ENCODE peak calls at places on chromosomes 12 and 14, in ten cellular contexts. S, B, N, D, J, O, C, Q, W and G are unnamed samples.

GRCh38 chr14:103730490-103731035 is 15.0 kb downstream of the ZFYVE21 start:
- DNase-seq in S (no peak), B (no peak), N (no peak), D (no peak), J (no peak), O (no peak), C (no peak), Q (no peak), W (no peak), G (peak)

GRCh38 chr12:106954462-106955376 is 988 bp upstream of the TMEM263 start:
- DNase-seq in S (peak), B (peak), N (no peak), D (no peak), J (peak), O (peak), C (peak), Q (peak), W (no peak), G (peak)

GRCh38 chr12:79998554-79998953 is 63.7 kb upstream of the PPP1R12A start:
- DNase-seq in S (peak), B (no peak), N (no peak), D (no peak), J (no peak), O (no peak), C (no peak), Q (no peak), W (no peak), G (no peak)

GRCh38 chr12:125178222-125178621 is 113.0 kb downstream of the AACS start:
- DNase-seq in S (peak), B (no peak), N (no peak), D (no peak), J (no peak), O (no peak), C (no peak), Q (no peak), W (no peak), G (no peak)

GRCh38 chr12:96441811-96442210 is 41.6 kb upstream of the CDK17 start:
- DNase-seq in S (no peak), B (no peak), N (no peak), D (no peak), J (no peak), O (no peak), C (no peak), Q (no peak), W (no peak), G (no peak)

GRCh38 chr14:94521375-94522114 is 12.3 kb upstream of the SERPINA12 start:
- DNase-seq in S (no peak), B (no peak), N (no peak), D (no peak), J (no peak), O (no peak), C (no peak), Q (no peak), W (no peak), G (no peak)

GRCh38 chr12:49784756-49785409 is 43.3 kb downstream of the NCKAP5L start:
- DNase-seq in S (no peak), B (no peak), N (no peak), D (peak), J (peak), O (no peak), C (no peak), Q (no peak), W (no peak), G (no peak)

GRCh38 chr12:114168061-114168460 is 201.9 kb upstream of the RBM19 start:
- DNase-seq in S (no peak), B (no peak), N (no peak), D (no peak), J (peak), O (no peak), C (no peak), Q (no peak), W (no peak), G (no peak)

GRCh38 chr12:104709692-104710435 is 248.2 kb downstream of the SLC41A2 start:
- DNase-seq in S (no peak), B (no peak), N (no peak), D (no peak), J (peak), O (no peak), C (no peak), Q (no peak), W (no peak), G (no peak)

GRCh38 chr12:120698677-120699076 is 11.6 kb upstream of the UNC119B start:
- DNase-seq in S (no peak), B (no peak), N (no peak), D (no peak), J (no peak), O (no peak), C (no peak), Q (no peak), W (no peak), G (peak)

GRCh38 chr14:96245710-96246534 is 10.1 kb upstream of the BDKRB1 start:
- DNase-seq in S (no peak), B (no peak), N (no peak), D (no peak), J (peak), O (no peak), C (no peak), Q (no peak), W (no peak), G (no peak)

GRCh38 chr14:51507556-51508511 is 143.9 kb upstream of the FRMD6 start:
- DNase-seq in S (peak), B (no peak), N (no peak), D (no peak), J (peak), O (no peak), C (peak), Q (peak), W (no peak), G (peak)

GRCh38 chr12:115174928-115175327 is 491.0 kb upstream of the TBX3 start:
- DNase-seq in S (peak), B (no peak), N (no peak), D (no peak), J (no peak), O (no peak), C (no peak), Q (no peak), W (no peak), G (no peak)

GRCh38 chr12:49864817-49865090 is 21.8 kb upstream of the BCDIN3D start:
- DNase-seq in S (peak), B (no peak), N (no peak), D (no peak), J (no peak), O (no peak), C (no peak), Q (no peak), W (no peak), G (no peak)

GRCh38 chr12:4114986-4115385 is 158.6 kb upstream of the CCND2 start:
- DNase-seq in S (peak), B (no peak), N (no peak), D (no peak), J (no peak), O (no peak), C (no peak), Q (no peak), W (no peak), G (no peak)

GRCh38 chr12:79058342-79058741 is 193.8 kb downstream of the SYT1 start:
- DNase-seq in S (no peak), B (no peak), N (peak), D (no peak), J (no peak), O (no peak), C (no peak), Q (no peak), W (no peak), G (no peak)

GRCh38 chr12:23197266-23197665 is 572.3 kb downstream of the ETNK1 start:
- DNase-seq in S (no peak), B (no peak), N (no peak), D (no peak), J (peak), O (no peak), C (no peak), Q (no peak), W (no peak), G (no peak)

GRCh38 chr14:66056926-66057552 is 429.1 kb upstream of the CCDC196 start:
- DNase-seq in S (no peak), B (no peak), N (no peak), D (no peak), J (no peak), O (no peak), C (no peak), Q (no peak), W (no peak), G (no peak)